ENCODE peak calls at places on chromosome 3, in ten cellular contexts. E, V, B, C, U, S, I, R, A and D are unnamed samples.
A peak's percentile ranks its signal among the peaks of the same experiment; 100 is the strongest.

GRCh38 chr3:184757010-184757651 is 45.3 kb upstream of the MAGEF1 start:
- DNase-seq in E (no peak), V (peak; percentile 85), B (no peak), C (peak; percentile 62), U (peak; percentile 56), S (peak; percentile 91), I (no peak), R (no peak), A (no peak), D (peak; percentile 26)

GRCh38 chr3:12816521-12817340 is 20.3 kb downstream of the CAND2 start:
- DNase-seq in E (no peak), V (no peak), B (no peak), C (no peak), U (no peak), S (no peak), I (no peak), R (no peak), A (no peak), D (no peak)

GRCh38 chr3:45480218-45480617 is 91.8 kb downstream of the LARS2 start:
- DNase-seq in E (no peak), V (no peak), B (no peak), C (peak; percentile 39), U (no peak), S (no peak), I (no peak), R (peak; percentile 78), A (no peak), D (no peak)

GRCh38 chr3:48507256-48508061 is 3.5 kb upstream of the SHISA5 start:
- DNase-seq in E (peak; percentile 76), V (peak; percentile 58), B (peak; percentile 86), C (peak; percentile 67), U (no peak), S (no peak), I (peak; percentile 65), R (peak; percentile 74), A (no peak), D (peak; percentile 11)

GRCh38 chr3:53484979-53485378 is 9.4 kb upstream of the CACNA1D start:
- DNase-seq in E (no peak), V (no peak), B (no peak), C (no peak), U (no peak), S (no peak), I (no peak), R (no peak), A (no peak), D (no peak)

GRCh38 chr3:134649106-134649705 is 1.6 kb downstream of the KY start:
- DNase-seq in E (no peak), V (no peak), B (no peak), C (no peak), U (no peak), S (no peak), I (no peak), R (no peak), A (no peak), D (no peak)

GRCh38 chr3:126958638-126959085 is 24.3 kb upstream of the PLXNA1 start:
- DNase-seq in E (no peak), V (peak; percentile 45), B (no peak), C (no peak), U (no peak), S (peak; percentile 42), I (no peak), R (no peak), A (no peak), D (no peak)

GRCh38 chr3:31490502-31490901 is 42.2 kb upstream of the STT3B start:
- DNase-seq in E (no peak), V (no peak), B (no peak), C (no peak), U (no peak), S (no peak), I (no peak), R (no peak), A (peak; percentile 53), D (no peak)

GRCh38 chr3:188310270-188310710 is 156.3 kb downstream of the LPP start:
- DNase-seq in E (no peak), V (no peak), B (no peak), C (no peak), U (no peak), S (no peak), I (no peak), R (no peak), A (no peak), D (no peak)

GRCh38 chr3:141796436-141797166 is 33.4 kb downstream of the GRK7 start:
- DNase-seq in E (no peak), V (no peak), B (no peak), C (peak; percentile 47), U (no peak), S (no peak), I (no peak), R (no peak), A (no peak), D (peak; percentile 16)

GRCh38 chr3:170360476-170360875 is 3.0 kb downstream of the SKIL start:
- DNase-seq in E (peak; percentile 24), V (no peak), B (no peak), C (no peak), U (no peak), S (no peak), I (no peak), R (no peak), A (no peak), D (no peak)

GRCh38 chr3:197558000-197558399 is 2.2 kb upstream of the BDH1 start:
- DNase-seq in E (no peak), V (no peak), B (no peak), C (no peak), U (no peak), S (no peak), I (no peak), R (no peak), A (no peak), D (no peak)

DNA sequence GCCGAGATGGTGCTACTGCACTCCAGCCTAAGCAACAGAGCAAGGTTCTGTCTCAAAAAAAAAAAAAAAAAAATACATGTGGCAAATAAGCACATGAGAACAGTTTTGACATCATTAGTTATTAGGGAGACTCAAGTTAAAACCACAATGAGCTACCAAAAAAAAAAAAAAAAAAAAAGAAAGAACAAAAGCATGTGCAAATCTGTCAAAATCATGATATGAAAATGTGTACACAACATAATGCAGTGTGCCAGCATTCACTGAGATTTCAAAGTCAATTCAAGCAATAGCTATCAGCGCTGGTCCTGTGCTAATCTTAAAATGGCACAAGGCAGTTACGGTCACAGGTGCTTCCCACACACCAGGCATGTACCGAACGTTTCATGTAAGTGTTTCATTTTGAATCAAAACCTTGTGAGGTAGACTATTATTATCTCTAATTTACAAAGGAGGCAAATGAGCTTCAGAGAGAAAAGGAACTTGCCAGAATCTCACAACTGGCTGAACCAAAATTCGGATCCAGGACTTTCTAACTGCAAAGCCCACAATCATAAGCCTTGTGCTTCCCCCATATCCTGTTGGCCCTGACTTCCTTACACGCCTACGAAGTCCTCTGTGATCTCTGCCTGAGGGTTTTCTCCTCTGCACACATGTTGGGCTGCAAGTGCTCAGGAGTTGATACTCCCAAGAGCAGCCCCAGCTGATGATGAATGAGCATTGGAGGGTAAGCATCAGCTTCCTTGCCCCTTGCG is 200.1 kb upstream of the PROK2 start:
- DNase-seq in E (no peak), V (no peak), B (no peak), C (peak; percentile 32), U (no peak), S (no peak), I (no peak), R (no peak), A (no peak), D (no peak)
- H3K4me3 ChIP-seq in E (no peak overlapping the region), V (no peak overlapping the region), B (no peak overlapping the region), C (no peak overlapping the region), U (no peak overlapping the region), S (no peak overlapping the region), I (no peak overlapping the region), R (no peak overlapping the region), A (no peak overlapping the region), D (no peak overlapping the region)

DNA sequence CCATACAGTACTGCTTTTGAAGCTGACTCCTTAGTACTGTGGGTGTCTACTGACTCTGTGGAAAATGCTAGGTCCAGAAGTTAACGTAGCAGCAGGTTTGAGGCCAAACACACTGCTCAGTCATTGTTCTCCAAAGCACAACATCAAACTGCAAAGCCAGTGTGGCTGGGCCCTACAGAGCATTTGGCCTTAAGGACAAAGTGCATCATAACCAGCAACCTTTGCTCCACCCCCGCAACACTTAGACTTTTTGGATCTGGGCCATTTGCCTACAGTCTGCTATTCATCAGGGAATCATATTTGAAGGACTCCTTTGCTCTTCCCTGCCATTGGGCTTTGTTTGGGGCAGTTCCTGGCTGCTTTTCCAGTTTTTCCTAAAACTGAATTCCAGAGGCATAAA is 43.1 kb upstream of the ARL6 start:
- DNase-seq in E (no peak), V (no peak), B (no peak), C (no peak), U (no peak), S (no peak), I (no peak), R (peak; percentile 3), A (no peak), D (no peak)
- TF ChIP-seq EP300 in E (no peak), V (no peak), B (no peak), C (no peak), U (no peak), S (no peak), I (no peak), R (no peak), A (no peak), D (no peak)

GRCh38 chr3:55708921-55709320 is 221.8 kb upstream of the WNT5A start:
- DNase-seq in E (no peak), V (no peak), B (no peak), C (no peak), U (no peak), S (no peak), I (no peak), R (no peak), A (no peak), D (no peak)
- H3K4me3 ChIP-seq in E (no peak overlapping the region), V (no peak overlapping the region), B (no peak overlapping the region), C (no peak overlapping the region), U (no peak overlapping the region), S (no peak overlapping the region), I (no peak overlapping the region), R (no peak overlapping the region), A (no peak overlapping the region), D (no peak overlapping the region)

GRCh38 chr3:38164966-38165721 is at the start of gene OXSR1:
- DNase-seq in E (peak; percentile 100), V (peak; percentile 100), B (peak; percentile 96), C (peak; percentile 100), U (peak; percentile 97), S (peak; percentile 100), I (peak; percentile 97), R (peak; percentile 99), A (peak; percentile 100), D (peak; percentile 98)

GRCh38 chr3:38170722-38171121 is 5.4 kb downstream of the OXSR1 start:
- DNase-seq in E (no peak), V (no peak), B (no peak), C (no peak), U (no peak), S (no peak), I (no peak), R (no peak), A (no peak), D (no peak)

GRCh38 chr3:38165722-38166387 is 518 bp downstream of the OXSR1 start:
- DNase-seq in E (peak; percentile 62), V (peak; percentile 84), B (no peak), C (no peak), U (no peak), S (peak; percentile 85), I (peak; percentile 74), R (peak; percentile 31), A (no peak), D (peak; percentile 36)

GRCh38 chr3:38168988-38169363 is 3.6 kb downstream of the OXSR1 start:
- DNase-seq in E (no peak), V (no peak), B (no peak), C (no peak), U (no peak), S (no peak), I (no peak), R (no peak), A (no peak), D (no peak)

GRCh38 chr3:38168151-38168987 is 3.0 kb downstream of the OXSR1 start:
- DNase-seq in E (no peak), V (no peak), B (no peak), C (no peak), U (no peak), S (no peak), I (no peak), R (no peak), A (no peak), D (no peak)
- TF ChIP-seq EP300 in E (no peak), V (no peak), B (no peak), C (no peak), U (no peak), S (no peak), I (no peak), R (no peak), A (no peak), D (no peak)